ENCODE peak calls at places on chromosome 11, in five cellular contexts. V is B cell; I is spleen; O is omental fat pad; Q is CD8-positive, alpha-beta T cell. W is an unnamed sample.

GRCh38 chr11:130915556-130916237 is 582 bp downstream of the SNX19 start:
- DNase-seq in V (no peak), I (peak), O (no peak), Q (no peak), W (no peak)

GRCh38 chr11:114264381-114264780 is 31.8 kb upstream of the NNMT start:
- DNase-seq in V (no peak), I (no peak), O (no peak), Q (no peak), W (no peak)

GRCh38 chr11:17538054-17538453 is 6.2 kb downstream of the USH1C start:
- DNase-seq in V (no peak), I (peak), O (no peak), Q (no peak), W (no peak)

GRCh38 chr11:105000167-105000566 is 22.8 kb downstream of the CASP5 start:
- DNase-seq in V (no peak), I (no peak), O (no peak), Q (no peak), W (no peak)

GRCh38 chr11:107898270-107898669 is 30.0 kb upstream of the RAB39A start:
- DNase-seq in V (no peak), I (no peak), O (no peak), Q (no peak), W (no peak)

GRCh38 chr11:6333112-6333511 is 12.8 kb upstream of the CAVIN3 start:
- DNase-seq in V (no peak), I (no peak), O (no peak), Q (no peak), W (no peak)

GRCh38 chr11:62926669-62927455 is 5.7 kb upstream of the CHRM1 start:
- DNase-seq in V (no peak), I (peak), O (no peak), Q (no peak), W (no peak)

GRCh38 chr11:34065505-34066203 is 14.1 kb downstream of the CAPRIN1 start:
- DNase-seq in V (no peak), I (no peak), O (no peak), Q (no peak), W (no peak)

GRCh38 chr11:119365071-119365591 is 16.4 kb downstream of the USP2 start:
- DNase-seq in V (no peak), I (peak), O (no peak), Q (no peak), W (no peak)

GRCh38 chr11:2802389-2803185 is 83.0 kb downstream of the CDKN1C start:
- DNase-seq in V (peak), I (peak), O (no peak), Q (no peak), W (no peak)

GRCh38 chr11:28058333-28058732 is 49.6 kb downstream of the KIF18A start:
- DNase-seq in V (no peak), I (no peak), O (no peak), Q (no peak), W (no peak)

GRCh38 chr11:22192642-22193347 is at the start of gene ANO5:
- DNase-seq in V (no peak), I (peak), O (no peak), Q (no peak), W (peak)

GRCh38 chr11:56624661-56625110 is 10.0 kb upstream of the OR5M1 start:
- DNase-seq in V (no peak), I (no peak), O (no peak), Q (no peak), W (no peak)

GRCh38 chr11:64233913-64234839 is at the start of gene VEGFB:
- DNase-seq in V (peak), I (peak), O (no peak), Q (peak), W (peak)

GRCh38 chr11:65454311-65454695 is 31.7 kb downstream of the NEAT1 start:
- DNase-seq in V (no peak), I (no peak), O (no peak), Q (no peak), W (no peak)

GRCh38 chr11:40722179-40722795 is 737.2 kb downstream of the LRRC4C start:
- DNase-seq in V (no peak), I (no peak), O (no peak), Q (no peak), W (peak)

GRCh38 chr11:62552931-62553838 is 6.6 kb upstream of the AHNAK start:
- DNase-seq in V (peak), I (peak), O (no peak), Q (peak), W (no peak)

GRCh38 chr11:16395601-16396000 is 39.3 kb upstream of the SOX6 start:
- DNase-seq in V (no peak), I (no peak), O (no peak), Q (no peak), W (no peak)

GRCh38 chr11:94017446-94017845 is 3.7 kb upstream of the HEPHL1 start:
- DNase-seq in V (no peak), I (no peak), O (no peak), Q (no peak), W (no peak)

GRCh38 chr11:12185914-12186313 is 75.5 kb downstream of the MICAL2 start:
- DNase-seq in V (no peak), I (no peak), O (no peak), Q (no peak), W (peak)

GRCh38 chr11:117095301-117096139 is 2.7 kb downstream of the SIK3 start:
- DNase-seq in V (no peak), I (no peak), O (no peak), Q (no peak), W (no peak)

GRCh38 chr11:2269601-2270321 is 627 bp downstream of the ASCL2 start:
- DNase-seq in V (peak), I (peak), O (peak), Q (no peak), W (no peak)

GRCh38 chr11:116460156-116460965 is 312.4 kb downstream of the BUD13 start:
- DNase-seq in V (no peak), I (no peak), O (no peak), Q (no peak), W (no peak)

GRCh38 chr11:120129570-120129969 is 8.3 kb downstream of the TRIM29 start:
- DNase-seq in V (no peak), I (peak), O (no peak), Q (no peak), W (no peak)

GRCh38 chr11:11757871-11758270 is 83.9 kb upstream of the USP47 start:
- DNase-seq in V (no peak), I (no peak), O (no peak), Q (no peak), W (no peak)

GRCh38 chr11:8060801-8061554 is 20.0 kb upstream of the TUB start:
- DNase-seq in V (no peak), I (peak), O (no peak), Q (no peak), W (no peak)

GRCh38 chr11:10524471-10524870 is 16.5 kb downstream of the RNF141 start:
- DNase-seq in V (no peak), I (no peak), O (no peak), Q (no peak), W (no peak)

GRCh38 chr11:60056349-60056969 is at the start of gene MS4A3:
- DNase-seq in V (no peak), I (no peak), O (no peak), Q (no peak), W (no peak)

GRCh38 chr11:77506857-77507256 is 33.0 kb upstream of the PAK1 start:
- DNase-seq in V (no peak), I (no peak), O (no peak), Q (no peak), W (no peak)

GRCh38 chr11:118098996-118099837 is 12.5 kb upstream of the SMIM35 start:
- DNase-seq in V (no peak), I (no peak), O (no peak), Q (no peak), W (peak)

GRCh38 chr11:110763249-110764011 is 51.2 kb upstream of the ARHGAP20 start:
- DNase-seq in V (no peak), I (no peak), O (no peak), Q (no peak), W (no peak)

GRCh38 chr11:123194308-123195181 is 503 bp downstream of the CLMP start:
- DNase-seq in V (no peak), I (no peak), O (no peak), Q (no peak), W (peak)

GRCh38 chr11:64743591-64744543 is at the start of gene RASGRP2:
- DNase-seq in V (peak), I (peak), O (peak), Q (peak), W (no peak)

GRCh38 chr11:118705111-118705741 is 25.8 kb upstream of the TREH start:
- DNase-seq in V (peak), I (no peak), O (no peak), Q (peak), W (no peak)

GRCh38 chr11:95668113-95668512 is 121.5 kb downstream of the FAM76B start:
- DNase-seq in V (no peak), I (no peak), O (no peak), Q (no peak), W (no peak)

GRCh38 chr11:12765428-12765827 is 91.2 kb downstream of the TEAD1 start:
- DNase-seq in V (no peak), I (no peak), O (no peak), Q (no peak), W (no peak)

GRCh38 chr11:46597609-46598219 is 3.9 kb upstream of the AMBRA1 start:
- DNase-seq in V (no peak), I (no peak), O (no peak), Q (no peak), W (no peak)

GRCh38 chr11:19374189-19374588 is 133.4 kb upstream of the E2F8 start:
- DNase-seq in V (no peak), I (no peak), O (no peak), Q (no peak), W (no peak)

GRCh38 chr11:66868726-66869291 is 11.9 kb downstream of the LRFN4 start:
- DNase-seq in V (peak), I (peak), O (no peak), Q (peak), W (no peak)

GRCh38 chr11:66866007-66866406 is 9.1 kb downstream of the LRFN4 start:
- DNase-seq in V (no peak), I (no peak), O (no peak), Q (no peak), W (no peak)

GRCh38 chr11:66866420-66867010 is 9.7 kb downstream of the LRFN4 start:
- DNase-seq in V (no peak), I (no peak), O (no peak), Q (no peak), W (no peak)

GRCh38 chr11:66868082-66868725 is 11.3 kb downstream of the LRFN4 start:
- DNase-seq in V (no peak), I (no peak), O (no peak), Q (no peak), W (no peak)

GRCh38 chr11:66867425-66868040 is 10.7 kb downstream of the LRFN4 start:
- DNase-seq in V (no peak), I (no peak), O (no peak), Q (no peak), W (no peak)
- TF ChIP-seq CTCF in V (no peak), I (no peak), O (no peak), Q (no peak), W (no peak)

GRCh38 chr11:124890701-124891389 is 6.8 kb downstream of the ROBO4 start:
- DNase-seq in V (no peak), I (no peak), O (no peak), Q (no peak), W (peak)

GRCh38 chr11:124889692-124890091 is 8.0 kb downstream of the ROBO4 start:
- DNase-seq in V (no peak), I (no peak), O (no peak), Q (no peak), W (peak)

GRCh38 chr11:124892131-124892530 is 5.5 kb downstream of the ROBO4 start:
- DNase-seq in V (no peak), I (no peak), O (no peak), Q (no peak), W (peak)

GRCh38 chr11:124892750-124893454 is 4.8 kb downstream of the ROBO4 start:
- DNase-seq in V (no peak), I (no peak), O (no peak), Q (no peak), W (peak)

DNA sequence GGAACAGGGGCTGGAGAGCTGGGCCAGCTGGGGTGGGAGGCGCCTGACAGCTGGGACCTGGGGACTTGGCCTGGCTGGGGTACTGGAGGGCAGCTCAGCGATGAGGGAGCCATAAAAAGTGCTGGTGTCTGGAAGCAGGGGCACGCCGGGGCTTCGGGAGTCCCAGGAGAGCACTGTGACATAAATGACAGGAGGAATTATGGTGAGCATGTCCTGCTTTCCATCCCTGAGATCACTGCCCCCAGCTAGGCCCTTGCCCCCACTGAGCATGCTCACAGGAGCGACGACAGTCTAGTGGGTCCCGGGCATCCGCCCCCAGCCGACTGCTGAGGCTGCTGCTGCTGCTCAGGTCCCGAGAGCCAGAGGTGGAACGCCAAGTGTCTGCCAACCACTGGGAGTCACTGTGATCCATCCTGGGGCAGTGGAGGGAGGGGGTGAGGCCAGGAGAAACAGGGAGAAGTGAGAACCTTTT is 6.2 kb downstream of the ROBO4 start:
- DNase-seq in V (no peak), I (no peak), O (no peak), Q (no peak), W (peak)
- TF ChIP-seq CTCF in V (no peak), I (no peak), O (no peak), Q (no peak), W (no peak)

DNA sequence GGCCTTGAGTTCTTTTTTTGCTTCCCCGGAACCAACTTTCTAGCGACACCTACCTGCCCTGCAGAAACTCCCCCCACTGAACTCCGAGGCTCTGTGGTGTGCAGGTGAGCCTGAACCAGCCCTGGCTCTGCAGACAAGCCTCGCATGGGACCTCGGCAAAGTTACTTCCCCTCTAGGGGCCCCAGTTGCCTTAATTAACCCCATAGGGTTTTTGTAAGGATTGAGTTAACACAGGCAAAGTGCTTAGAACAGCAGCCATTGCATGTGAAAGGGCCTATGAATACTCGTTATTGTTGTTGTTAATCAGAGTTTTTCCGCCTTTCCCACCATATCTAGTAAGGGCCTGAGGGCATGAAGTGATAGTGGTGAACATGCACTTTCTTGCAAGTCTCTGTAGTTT is 12.6 kb upstream of the SYT13 start:
- DNase-seq in V (no peak), I (no peak), O (no peak), Q (no peak), W (no peak)
- TF ChIP-seq CTCF in V (no peak), I (no peak), O (no peak), Q (no peak), W (no peak)

DNA sequence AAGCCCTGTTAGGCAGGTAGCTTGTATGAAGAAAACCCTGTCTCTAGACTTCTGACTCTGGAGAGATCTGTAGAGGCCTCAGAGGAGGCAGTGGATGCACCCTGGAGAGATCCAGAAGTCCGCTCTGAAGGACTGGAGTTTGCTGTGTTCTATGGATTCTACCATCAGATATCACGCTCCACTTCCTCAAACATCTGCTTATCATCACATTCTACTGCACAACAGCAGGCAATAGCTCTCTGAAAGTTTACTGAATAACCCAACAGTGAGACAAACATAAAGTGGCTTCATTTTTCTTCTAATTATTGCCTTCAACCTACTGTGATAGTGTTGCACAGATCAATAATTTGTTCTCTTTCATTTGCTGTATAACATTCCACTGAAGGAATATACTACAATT is 59.0 kb upstream of the OR9Q1 start:
- DNase-seq in V (no peak), I (no peak), O (no peak), Q (no peak), W (no peak)
- TF ChIP-seq CTCF in V (no peak), I (no peak), O (no peak), Q (no peak), W (no peak)

DNA sequence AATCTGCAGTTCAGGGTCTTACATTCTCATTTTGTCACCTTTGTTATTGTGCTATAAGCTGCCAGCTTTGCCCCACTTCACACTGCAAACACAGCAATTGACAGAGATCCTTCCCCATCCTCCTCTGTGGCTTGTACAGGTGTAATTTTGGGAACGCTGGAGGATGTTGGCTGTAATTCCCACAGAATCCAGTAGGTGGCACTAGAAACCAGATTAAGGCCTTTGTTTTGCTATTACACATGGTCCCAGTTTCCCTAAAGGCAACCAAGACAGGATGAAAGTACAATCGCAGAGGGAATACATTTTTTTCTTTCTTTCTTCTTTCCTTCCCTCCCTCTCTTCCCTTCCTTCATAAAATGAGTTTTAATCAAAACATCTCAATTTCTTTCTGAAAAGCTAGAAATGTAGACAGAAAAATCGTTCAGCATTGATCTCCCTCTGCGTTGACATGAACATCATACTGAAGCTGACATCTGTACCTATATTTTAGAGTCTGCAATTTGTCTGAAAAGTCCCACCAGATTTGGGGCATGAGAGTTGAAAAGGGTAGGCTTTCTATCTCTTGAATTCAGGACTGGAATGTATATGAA is 21.3 kb upstream of the NELL1 start:
- DNase-seq in V (no peak), I (no peak), O (no peak), Q (peak), W (no peak)
- TF ChIP-seq CTCF in V (peak), I (peak), O (no peak), Q (peak), W (peak)

DNA sequence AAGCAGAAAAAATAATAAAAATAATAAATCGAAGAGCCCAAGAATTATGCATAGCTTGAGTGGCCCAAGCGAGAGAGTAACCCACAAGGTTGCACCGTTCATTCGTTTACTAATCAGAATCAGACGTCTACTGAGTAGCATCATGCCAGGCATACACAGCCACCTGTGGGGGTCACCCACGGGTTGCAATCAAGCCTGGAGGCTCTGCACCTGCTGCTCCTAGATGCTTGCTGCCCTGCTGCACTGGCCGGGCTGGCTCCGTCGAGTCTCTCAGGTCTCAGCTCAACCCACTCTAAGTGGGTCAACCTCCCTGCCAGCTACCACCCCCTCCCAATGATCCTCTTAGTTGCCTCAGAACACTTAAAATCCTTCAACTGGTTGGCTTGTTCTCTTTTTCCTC is 2.0 kb upstream of the TESMIN start:
- DNase-seq in V (no peak), I (no peak), O (no peak), Q (no peak), W (no peak)
- TF ChIP-seq CTCF in V (no peak), I (no peak), O (no peak), Q (no peak), W (peak)

DNA sequence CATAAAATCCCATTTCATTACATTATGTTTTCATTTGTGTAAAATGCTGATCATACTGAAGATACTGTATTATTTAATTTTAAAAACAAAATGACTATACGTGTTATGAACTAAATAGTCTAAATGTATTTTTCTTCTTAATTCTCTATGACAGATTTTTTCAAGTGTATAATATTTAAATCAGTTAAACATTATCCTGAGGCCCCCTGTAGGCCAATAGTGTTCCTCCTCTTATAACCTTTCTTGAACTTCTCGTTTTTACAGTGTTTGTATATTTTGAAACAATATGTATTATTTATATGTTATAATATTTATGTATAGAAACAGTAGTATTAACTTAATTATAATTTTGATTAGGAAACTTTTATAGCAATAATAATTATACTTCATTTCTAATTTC is 151.1 kb upstream of the CHORDC1 start:
- DNase-seq in V (no peak), I (no peak), O (no peak), Q (no peak), W (no peak)
- TF ChIP-seq CTCF in V (no peak), I (no peak), O (no peak), Q (no peak), W (no peak)

W was measured in D721Med.